ENCODE peak calls at places on chromosomes 13 and 19, in four cellular contexts. E, O, P and D are unnamed samples.

GRCh38 chr19:31223805-31224534 is 125.3 kb downstream of the TSHZ3 start:
- DNase-seq in E (no peak), O (no peak), P (no peak), D (no peak)

GRCh38 chr13:73258396-73258795 is 199.6 kb downstream of the KLF5 start:
- DNase-seq in E (no peak), O (no peak), P (no peak), D (no peak)

GRCh38 chr13:40102854-40103253 is 447.4 kb downstream of the COG6 start:
- DNase-seq in E (no peak), O (no peak), P (no peak), D (no peak)

GRCh38 chr13:94239135-94239534 is 240.3 kb downstream of the DCT start:
- DNase-seq in E (no peak), O (no peak), P (no peak), D (no peak)

GRCh38 chr13:112174476-112175110 is 107.6 kb downstream of the SOX1 start:
- DNase-seq in E (no peak), O (no peak), P (no peak), D (no peak)

GRCh38 chr13:63124863-63125262 is 1709.2 kb upstream of the PCDH20 start:
- DNase-seq in E (no peak), O (no peak), P (no peak), D (no peak)

GRCh38 chr13:102347490-102347889 is 54.4 kb downstream of the FGF14 start:
- DNase-seq in E (no peak), O (no peak), P (no peak), D (no peak)

GRCh38 chr19:18590273-18591272 is 2.0 kb downstream of the REX1BD start:
- DNase-seq in E (no peak), O (no peak), P (peak), D (no peak)

GRCh38 chr13:80050252-80050651 is 290.7 kb downstream of the SPRY2 start:
- DNase-seq in E (no peak), O (no peak), P (no peak), D (no peak)

GRCh38 chr13:44967656-44968451 is 21.4 kb downstream of the NUFIP1 start:
- DNase-seq in E (no peak), O (no peak), P (no peak), D (no peak)

GRCh38 chr13:114128624-114129522 is 3.5 kb downstream of the RASA3 start:
- DNase-seq in E (peak), O (peak), P (peak), D (peak)

GRCh38 chr19:55454787-55455243 is 6.6 kb downstream of the ISOC2 start:
- DNase-seq in E (no peak), O (no peak), P (peak), D (no peak)

GRCh38 chr19:29800086-29800825 is 11.5 kb upstream of the CCNE1 start:
- DNase-seq in E (no peak), O (no peak), P (no peak), D (no peak)

GRCh38 chr13:76148926-76149325 is 512.8 kb downstream of the LMO7 start:
- DNase-seq in E (no peak), O (no peak), P (no peak), D (no peak)

GRCh38 chr19:5141278-5141925 is 172.5 kb downstream of the KDM4B start:
- DNase-seq in E (no peak), O (no peak), P (no peak), D (no peak)

GRCh38 chr19:5137571-5138124 is 168.7 kb downstream of the KDM4B start:
- DNase-seq in E (no peak), O (no peak), P (peak), D (no peak)

GRCh38 chr19:5136060-5136855 is 167.3 kb downstream of the KDM4B start:
- DNase-seq in E (no peak), O (no peak), P (no peak), D (no peak)

GRCh38 chr19:5137114-5137513 is 168.2 kb downstream of the KDM4B start:
- DNase-seq in E (no peak), O (no peak), P (no peak), D (no peak)

DNA sequence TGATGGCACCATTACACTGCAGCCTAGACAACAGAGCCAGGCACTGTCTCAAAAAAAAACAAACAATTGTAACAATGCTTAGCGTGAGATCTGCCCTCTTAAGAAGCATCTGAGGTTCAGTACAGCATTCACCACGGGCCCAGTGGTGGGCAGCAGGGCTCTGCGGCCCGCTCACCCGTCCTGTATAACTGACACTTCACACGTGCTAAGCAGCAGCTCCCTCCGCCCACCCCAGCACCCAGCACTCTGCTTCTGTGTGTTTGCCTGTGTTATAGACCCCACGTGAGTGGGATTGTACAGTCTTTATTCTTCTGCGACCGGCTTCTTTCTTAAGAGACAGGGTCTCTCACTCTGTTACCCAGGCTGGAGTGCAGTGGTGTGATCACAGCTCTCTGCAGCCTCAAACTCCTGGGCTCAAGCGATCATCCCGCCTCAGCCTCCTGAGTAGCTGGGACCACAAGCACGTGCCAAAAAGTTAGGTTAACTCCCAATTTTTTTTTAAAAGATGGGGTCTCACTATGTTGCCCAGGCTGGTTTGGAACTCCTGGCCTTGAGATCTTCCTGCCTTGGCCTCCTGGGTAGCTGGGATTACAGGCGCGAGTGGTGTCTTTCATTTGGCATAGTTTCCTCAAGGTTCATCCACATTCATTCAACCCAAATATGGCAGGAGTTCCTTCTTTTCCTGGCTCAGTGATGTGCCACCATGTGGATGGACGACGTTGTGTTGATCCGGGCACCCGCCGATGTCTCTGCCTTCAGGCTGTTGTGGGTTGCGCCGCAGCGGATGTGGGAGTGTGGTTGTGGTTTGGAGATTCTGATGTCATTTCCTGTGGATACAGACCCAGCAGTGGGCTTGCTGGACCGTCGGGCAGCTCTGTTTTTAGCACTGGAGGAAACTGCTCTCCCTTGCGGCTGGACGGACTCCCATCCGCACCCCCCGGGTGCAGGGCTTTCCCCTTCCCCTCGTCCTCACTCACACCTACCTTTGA is 170.0 kb downstream of the KDM4B start:
- DNase-seq in E (peak), O (peak), P (no peak), D (peak)
- TF ChIP-seq POLR2AphosphoS5 in E (peak), O (peak), P (no peak), D (peak)

GRCh38 chr19:4575267-4575793 is 15.8 kb upstream of the SEMA6B start:
- DNase-seq in E (no peak), O (no peak), P (peak), D (no peak)
- TF ChIP-seq SPI1 in E (no peak), O (no peak), P (no peak), D (no peak)

GRCh38 chr19:8355631-8356402 is 8.1 kb upstream of the ANGPTL4 start:
- DNase-seq in E (no peak), O (peak), P (peak), D (no peak)
- TF ChIP-seq POLR2AphosphoS5 in E (no peak), O (no peak), P (no peak), D (no peak)

DNA sequence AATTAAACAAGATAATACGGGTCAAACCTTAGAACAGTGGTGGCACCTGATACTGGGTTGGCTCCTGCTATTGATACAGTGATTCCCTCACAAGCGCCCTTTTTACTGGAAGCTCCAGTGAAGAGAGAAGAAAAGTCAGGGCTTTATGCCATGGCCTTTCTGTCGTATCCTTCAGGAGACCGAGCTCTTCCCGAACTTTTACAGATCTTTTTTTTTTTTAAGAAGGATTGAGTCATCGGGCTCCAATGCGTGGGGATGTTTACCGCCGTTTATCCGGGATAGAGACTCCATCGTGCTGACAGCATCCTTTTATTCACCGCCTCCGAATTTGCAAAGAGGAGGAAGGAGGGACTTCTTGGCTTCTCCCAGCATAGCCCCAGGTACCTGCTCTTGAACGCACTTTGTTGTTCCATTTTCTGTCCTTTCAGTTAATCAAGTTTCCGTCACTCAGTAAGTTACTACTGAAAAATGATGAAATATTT is 574 bp downstream of the ZNF227 start:
- DNase-seq in E (no peak), O (no peak), P (peak), D (no peak)
- TF ChIP-seq SPI1 in E (no peak), O (no peak), P (no peak), D (no peak)

GRCh38 chr19:35717665-35718344 is at the start of gene KMT2B:
- DNase-seq in E (no peak), O (no peak), P (peak), D (peak)

GRCh38 chr19:35716985-35717664 is 678 bp upstream of the KMT2B start:
- DNase-seq in E (peak), O (peak), P (peak), D (no peak)

GRCh38 chr19:35715355-35715809 is 2.4 kb upstream of the KMT2B start:
- DNase-seq in E (no peak), O (no peak), P (no peak), D (no peak)

GRCh38 chr19:35715981-35716734 is 1.6 kb upstream of the KMT2B start:
- DNase-seq in E (no peak), O (no peak), P (peak), D (no peak)

DNA sequence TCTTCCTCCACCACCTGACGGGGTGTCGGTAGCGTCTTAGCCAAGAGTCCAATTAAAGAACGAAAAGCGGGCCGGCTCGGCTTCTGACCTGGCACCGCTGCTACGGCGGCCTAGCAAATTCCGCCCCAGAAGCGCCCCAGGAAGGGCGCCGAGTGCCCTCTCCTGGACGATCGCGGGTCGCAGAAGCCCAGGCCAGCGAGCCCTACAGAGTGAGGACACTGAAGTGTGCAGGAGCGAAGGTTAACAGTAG is 1.1 kb upstream of the KMT2B start:
- DNase-seq in E (no peak), O (no peak), P (no peak), D (no peak)
- TF ChIP-seq POLR2AphosphoS5 in E (no peak), O (no peak), P (no peak), D (no peak)

GRCh38 chr19:3006075-3006767 is 22.9 kb downstream of the TLE2 start:
- DNase-seq in E (no peak), O (no peak), P (peak), D (no peak)
- TF ChIP-seq SPI1 in E (no peak), O (no peak), P (no peak), D (no peak)

GRCh38 chr13:34803756-34804155 is 138.3 kb upstream of the NBEA start:
- DNase-seq in E (no peak), O (no peak), P (no peak), D (no peak)
- TF ChIP-seq POLR2AphosphoS5 in E (no peak), O (no peak), P (no peak), D (no peak)